ENCODE peak calls at places on chromosomes 12 and 14, in eight cellular contexts. O is neuronal stem cell, M is neural progenitor cell, E is GM23248, U is PC-3, T is mammary epithelial cell, R is IMR-90, F is endothelial cell of umbilical vein. J is an unnamed sample.

GRCh38 chr12:54593135-54593534 is 4.7 kb upstream of the PPP1R1A start:
- DNase-seq in O (no peak), M (no peak), E (peak), U (no peak), T (no peak), R (no peak), F (no peak), J (no peak)

GRCh38 chr12:6312529-6313325 is 2.2 kb downstream of the PLEKHG6 start:
- DNase-seq in O (no peak), M (peak), E (peak), U (peak), T (peak), R (no peak), F (no peak), J (peak)

GRCh38 chr12:39467432-39467870 is 24.5 kb upstream of the KIF21A start:
- DNase-seq in O (no peak), M (no peak), E (peak), U (no peak), T (no peak), R (no peak), F (no peak), J (no peak)

GRCh38 chr12:67519824-67520433 is 128.6 kb upstream of the DYRK2 start:
- DNase-seq in O (peak), M (peak), E (no peak), U (no peak), T (no peak), R (no peak), F (no peak), J (no peak)

GRCh38 chr14:66032800-66033199 is 453.4 kb upstream of the CCDC196 start:
- DNase-seq in O (no peak), M (no peak), E (no peak), U (no peak), T (no peak), R (no peak), F (no peak), J (no peak)

GRCh38 chr12:40229690-40230651 is 5.2 kb downstream of the LRRK2 start:
- DNase-seq in O (no peak), M (no peak), E (no peak), U (no peak), T (no peak), R (no peak), F (no peak), J (no peak)

GRCh38 chr14:26872930-26873470 is 275.2 kb upstream of the NOVA1 start:
- DNase-seq in O (no peak), M (peak), E (no peak), U (no peak), T (no peak), R (no peak), F (no peak), J (no peak)

GRCh38 chr14:106831322-106831720 is 1304.9 kb downstream of the TMEM121 start:
- DNase-seq in O (no peak), M (no peak), E (no peak), U (no peak), T (no peak), R (no peak), F (no peak), J (no peak)

GRCh38 chr14:67538501-67538900 is 5.4 kb downstream of the PLEKHH1 start:
- DNase-seq in O (no peak), M (peak), E (no peak), U (no peak), T (peak), R (no peak), F (no peak), J (no peak)

GRCh38 chr14:71322660-71323250 is 415.5 kb downstream of the PCNX1 start:
- DNase-seq in O (no peak), M (peak), E (peak), U (peak), T (peak), R (peak), F (peak), J (peak)

GRCh38 chr14:73888971-73889370 is 2.3 kb downstream of the ZNF410 start:
- DNase-seq in O (no peak), M (no peak), E (peak), U (peak), T (peak), R (peak), F (no peak), J (peak)

GRCh38 chr14:24146622-24146977 is 190 bp upstream of the PSME2 start:
- DNase-seq in O (peak), M (peak), E (peak), U (peak), T (peak), R (peak), F (peak), J (peak)

GRCh38 chr12:22919883-22920282 is 294.9 kb downstream of the ETNK1 start:
- DNase-seq in O (no peak), M (no peak), E (no peak), U (no peak), T (no peak), R (no peak), F (no peak), J (no peak)

GRCh38 chr12:32854716-32855115 is 41.9 kb downstream of the PKP2 start:
- DNase-seq in O (no peak), M (no peak), E (no peak), U (no peak), T (no peak), R (no peak), F (no peak), J (no peak)

GRCh38 chr14:32702571-32702970 is 236.1 kb upstream of the NPAS3 start:
- DNase-seq in O (peak), M (peak), E (peak), U (no peak), T (peak), R (no peak), F (peak), J (no peak)

GRCh38 chr12:57476162-57476992 is 3.3 kb downstream of the ARHGAP9 start:
- DNase-seq in O (no peak), M (no peak), E (no peak), U (no peak), T (no peak), R (no peak), F (no peak), J (no peak)

GRCh38 chr12:57479376-57480115 is at the start of gene ARHGAP9:
- DNase-seq in O (no peak), M (no peak), E (no peak), U (no peak), T (no peak), R (peak), F (no peak), J (no peak)

GRCh38 chr12:57476993-57477709 is 2.5 kb downstream of the ARHGAP9 start:
- DNase-seq in O (no peak), M (no peak), E (no peak), U (no peak), T (no peak), R (no peak), F (no peak), J (no peak)

GRCh38 chr12:57479043-57479375 is 657 bp downstream of the ARHGAP9 start:
- DNase-seq in O (no peak), M (no peak), E (no peak), U (no peak), T (no peak), R (no peak), F (no peak), J (no peak)

DNA sequence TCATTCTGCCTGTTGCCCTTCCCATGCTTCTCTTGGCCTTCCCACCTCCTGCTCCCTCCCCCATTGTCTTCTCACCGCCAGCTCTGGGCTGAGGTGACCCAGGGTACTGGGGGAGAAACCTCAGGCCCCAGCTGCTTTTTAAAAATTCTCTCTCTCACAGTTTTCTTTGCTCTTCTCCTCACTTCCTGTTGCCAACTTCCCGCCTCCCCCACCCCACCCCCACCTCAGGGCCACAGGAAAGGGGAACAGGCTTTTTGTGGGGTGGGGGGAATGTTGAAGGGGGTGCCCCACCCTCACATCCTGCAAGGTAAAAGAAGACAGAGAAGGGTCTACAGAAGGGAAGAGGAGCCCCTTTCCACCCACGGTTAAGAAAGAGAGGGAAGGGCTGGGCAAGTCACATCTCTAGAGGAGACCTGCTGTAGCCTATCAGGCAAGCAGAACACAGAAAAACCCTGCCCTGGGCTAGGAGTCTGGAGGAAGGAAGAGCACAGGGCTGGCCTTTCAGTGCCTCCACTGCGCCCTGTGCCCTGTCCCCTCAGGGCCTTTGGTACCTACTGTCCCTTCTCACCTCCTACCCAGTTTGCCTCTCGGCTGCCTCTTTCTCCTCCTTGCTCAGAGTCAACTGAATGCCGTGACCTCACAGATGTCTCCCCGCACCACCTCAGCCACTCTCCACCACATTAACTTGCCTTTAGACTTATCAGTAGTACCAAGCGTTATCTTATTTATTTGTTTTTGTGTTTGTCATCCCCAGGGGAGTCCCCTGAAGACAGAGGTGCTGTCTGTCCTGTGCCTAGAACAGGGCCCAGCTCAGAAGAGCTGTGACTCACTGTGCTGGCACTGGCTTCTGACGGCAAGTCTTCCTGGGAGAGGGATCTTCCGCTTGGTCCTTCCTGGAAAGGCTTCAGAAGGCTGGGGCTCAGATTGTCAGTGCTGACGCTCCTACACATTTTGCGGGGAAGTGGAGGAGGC is 1.7 kb downstream of the ARHGAP9 start:
- DNase-seq in O (no peak), M (no peak), E (no peak), U (no peak), T (no peak), R (peak), F (no peak), J (no peak)
- H3K9ac ChIP-seq in O (no peak), M (no peak), E (no peak), U (no peak), T (no peak), R (no peak), F (no peak), J (no peak)

GRCh38 chr12:14915736-14916135 is 22.6 kb downstream of the ERP27 start:
- DNase-seq in O (no peak), M (no peak), E (no peak), U (no peak), T (no peak), R (no peak), F (no peak), J (no peak)
- H3K9ac ChIP-seq in O (no peak), M (no peak), E (no peak), U (no peak), T (no peak), R (no peak), F (no peak), J (no peak)

GRCh38 chr12:12893438-12893837 is 2.1 kb downstream of the GPRC5A start:
- DNase-seq in O (no peak), M (no peak), E (no peak), U (no peak), T (no peak), R (no peak), F (no peak), J (no peak)
- H3K9ac ChIP-seq in O (no peak), M (no peak), E (no peak), U (peak), T (no peak), R (no peak), F (no peak), J (no peak)

GRCh38 chr12:46553911-46554310 is 181.3 kb upstream of the SLC38A2 start:
- DNase-seq in O (no peak), M (no peak), E (peak), U (peak), T (peak), R (peak), F (no peak), J (peak)

GRCh38 chr12:46553266-46553665 is 180.7 kb upstream of the SLC38A2 start:
- DNase-seq in O (no peak), M (no peak), E (peak), U (peak), T (peak), R (peak), F (peak), J (peak)

GRCh38 chr12:46556105-46556559 is 183.6 kb upstream of the SLC38A2 start:
- DNase-seq in O (no peak), M (no peak), E (peak), U (peak), T (peak), R (peak), F (peak), J (peak)

GRCh38 chr12:46555379-46555778 is 182.8 kb upstream of the SLC38A2 start:
- DNase-seq in O (no peak), M (no peak), E (peak), U (peak), T (peak), R (peak), F (no peak), J (peak)

DNA sequence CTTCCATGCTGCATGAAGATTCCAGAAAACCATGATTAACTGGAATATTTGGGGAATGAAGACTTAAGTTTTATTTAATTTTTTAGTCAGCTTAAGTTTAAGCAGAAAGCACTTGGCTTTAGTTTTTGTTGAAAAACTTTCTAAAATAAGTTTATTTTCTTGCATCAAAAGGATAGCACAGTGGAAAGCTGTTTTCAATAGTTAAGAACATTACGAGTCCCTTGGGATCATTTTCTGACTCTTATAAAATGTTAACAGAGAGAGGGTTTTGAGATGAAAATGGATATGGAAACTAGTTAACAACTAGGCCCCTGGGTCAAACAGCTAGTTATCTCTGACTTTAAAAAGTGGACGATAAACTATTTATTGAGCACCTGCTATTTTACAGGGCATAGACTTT is 181.9 kb upstream of the SLC38A2 start:
- DNase-seq in O (no peak), M (no peak), E (peak), U (no peak), T (no peak), R (no peak), F (no peak), J (peak)
- H3K9ac ChIP-seq in O (no peak), M (no peak), E (peak), U (peak), T (peak), R (no peak), F (no peak), J (peak)

DNA sequence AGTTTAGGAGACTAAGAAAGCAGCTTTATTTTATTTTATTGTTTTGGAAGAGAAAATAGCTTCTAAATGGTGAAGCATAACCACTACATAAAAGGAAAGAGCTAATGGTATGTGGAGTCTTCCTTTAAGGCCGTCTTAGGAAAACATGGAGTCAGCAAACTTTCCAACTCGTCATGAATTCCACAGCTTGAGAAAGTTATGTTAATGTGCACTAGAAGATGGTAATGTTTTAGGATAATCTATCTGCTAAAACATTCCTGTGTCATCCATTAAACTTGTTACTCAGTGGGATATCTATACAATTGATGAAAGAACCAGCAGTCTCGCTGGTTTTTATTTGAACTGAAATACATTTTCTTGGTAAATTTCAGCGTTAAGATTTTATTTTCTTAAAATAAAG is 448.4 kb upstream of the SEL1L start:
- DNase-seq in O (no peak), M (no peak), E (no peak), U (no peak), T (no peak), R (no peak), F (no peak), J (no peak)
- H3K9ac ChIP-seq in O (no peak), M (no peak), E (no peak), U (no peak), T (no peak), R (no peak), F (no peak), J (no peak)

DNA sequence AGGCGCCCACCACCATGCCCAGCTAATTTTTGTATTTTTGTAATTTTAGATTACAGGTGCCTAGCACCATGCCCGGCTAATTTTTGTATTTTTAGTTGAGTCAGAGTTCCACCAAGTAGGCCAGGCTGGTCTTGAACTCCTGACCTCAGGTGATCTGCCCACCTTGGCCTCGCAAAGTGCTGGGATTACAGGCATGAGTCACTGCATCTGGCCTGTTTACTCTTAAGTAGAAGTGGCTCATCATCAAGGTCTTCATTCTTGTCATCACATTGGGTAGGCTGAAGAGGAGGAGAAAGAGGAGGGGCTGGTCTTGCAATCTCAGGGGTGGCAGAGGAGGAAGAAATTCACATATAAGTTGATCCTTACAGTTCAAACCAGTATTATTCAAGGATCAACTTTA is 152.4 kb upstream of the ATP2B1 start:
- DNase-seq in O (no peak), M (no peak), E (no peak), U (peak), T (peak), R (peak), F (no peak), J (no peak)
- H3K9ac ChIP-seq in O (no peak), M (no peak), E (no peak), U (no peak), T (no peak), R (no peak), F (no peak), J (no peak)

DNA sequence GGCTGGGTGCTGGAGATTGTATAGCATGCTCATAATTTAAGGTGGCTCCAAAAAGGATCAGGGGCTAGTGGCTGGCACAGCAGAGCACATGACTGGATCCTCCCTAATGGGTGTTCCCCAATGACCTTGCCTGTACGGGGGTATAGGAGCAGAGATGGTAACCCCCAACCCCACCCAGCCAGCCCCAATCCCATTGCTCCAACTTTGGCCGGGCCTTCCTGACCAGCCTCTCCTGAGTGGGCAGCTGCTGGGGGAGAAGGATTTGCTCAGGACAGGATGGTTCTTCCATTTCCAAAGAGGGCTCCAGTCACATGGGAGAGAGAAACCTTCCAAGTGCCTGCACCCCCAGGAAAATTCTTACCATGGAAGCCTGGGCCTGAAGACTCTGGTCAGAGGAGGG is 15.3 kb upstream of the NR4A1 start:
- DNase-seq in O (no peak), M (no peak), E (no peak), U (no peak), T (no peak), R (no peak), F (no peak), J (no peak)
- H3K9ac ChIP-seq in O (no peak), M (no peak), E (peak), U (peak), T (no peak), R (no peak), F (no peak), J (no peak)